ENCODE peak calls at places on chromosomes 11 and 22, in five cellular contexts. M is AG04450, J is left lung, U is right lobe of liver, Q is dorsolateral prefrontal cortex. R is an unnamed sample.

GRCh38 chr11:94870422-94870821 is 102.3 kb downstream of the AMOTL1 start:
- DNase-seq in M (no peak), J (no peak), U (no peak), Q (no peak), R (no peak)

GRCh38 chr22:48979482-48979881 is 848.2 kb downstream of the BRD1 start:
- DNase-seq in M (no peak), J (no peak), U (no peak), Q (no peak), R (no peak)

GRCh38 chr11:472816-473215 is 22.7 kb downstream of the PTDSS2 start:
- DNase-seq in M (no peak), J (peak; percentile 69), U (no peak), Q (no peak), R (no peak)

GRCh38 chr11:693415-693831 is 1.6 kb downstream of the DEAF1 start:
- DNase-seq in M (no peak), J (no peak), U (no peak), Q (no peak), R (no peak)

GRCh38 chr22:24760708-24761306 is 13.7 kb downstream of the PIWIL3 start:
- DNase-seq in M (no peak), J (no peak), U (no peak), Q (no peak), R (no peak)

GRCh38 chr11:69002101-69002742 is 10.8 kb downstream of the MRGPRF start:
- DNase-seq in M (no peak), J (peak; percentile 41), U (no peak), Q (no peak), R (no peak)

GRCh38 chr11:14386895-14387480 is 28.0 kb upstream of the RRAS2 start:
- DNase-seq in M (no peak), J (no peak), U (no peak), Q (peak; percentile 87), R (no peak)

GRCh38 chr22:26585104-26585790 is 4.7 kb downstream of the TPST2 start:
- DNase-seq in M (no peak), J (peak; percentile 83), U (peak; percentile 75), Q (no peak), R (no peak)

GRCh38 chr22:49858827-49859226 is 5.2 kb downstream of the ZBED4 start:
- DNase-seq in M (no peak), J (no peak), U (no peak), Q (no peak), R (no peak)

GRCh38 chr22:50524664-50525103 is 714 bp downstream of the SCO2 start:
- DNase-seq in M (no peak), J (no peak), U (no peak), Q (no peak), R (no peak)

GRCh38 chr11:69643646-69644045 is 2.7 kb downstream of the CCND1 start:
- DNase-seq in M (no peak), J (no peak), U (peak; percentile 27), Q (no peak), R (no peak)

GRCh38 chr11:61626580-61627380 is 45.9 kb upstream of the SYT7 start:
- DNase-seq in M (no peak), J (no peak), U (no peak), Q (no peak), R (no peak)

GRCh38 chr11:445765-446588 is 4.1 kb upstream of the PTDSS2 start:
- DNase-seq in M (no peak), J (peak; percentile 65), U (no peak), Q (no peak), R (no peak)

GRCh38 chr11:115052601-115053000 is 374.3 kb downstream of the NXPE2 start:
- DNase-seq in M (no peak), J (no peak), U (no peak), Q (no peak), R (no peak)

GRCh38 chr22:38106814-38107578 is 3.5 kb downstream of the BAIAP2L2 start:
- DNase-seq in M (no peak), J (no peak), U (no peak), Q (no peak), R (no peak)

GRCh38 chr22:36548606-36549005 is 19.6 kb upstream of the EIF3D start:
- DNase-seq in M (no peak), J (no peak), U (no peak), Q (no peak), R (no peak)

GRCh38 chr11:503179-503981 is 3.7 kb downstream of the RNH1 start:
- DNase-seq in M (no peak), J (peak; percentile 88), U (peak; percentile 62), Q (peak; percentile 91), R (no peak)

GRCh38 chr22:43546186-43546585 is 134.4 kb downstream of the MPPED1 start:
- DNase-seq in M (no peak), J (no peak), U (no peak), Q (no peak), R (no peak)
- H3K27ac ChIP-seq in M (no peak overlapping the region), J (no peak overlapping the region), U (no peak overlapping the region), Q (no peak overlapping the region), R (no peak overlapping the region)

GRCh38 chr11:102268985-102269470 is 48.3 kb upstream of the BIRC3 start:
- DNase-seq in M (no peak), J (no peak), U (no peak), Q (no peak), R (no peak)

GRCh38 chr11:102263604-102264003 is 53.7 kb upstream of the BIRC3 start:
- DNase-seq in M (no peak), J (no peak), U (no peak), Q (no peak), R (no peak)

GRCh38 chr11:102268083-102268984 is 49.0 kb upstream of the BIRC3 start:
- DNase-seq in M (no peak), J (peak; percentile 93), U (peak; percentile 92), Q (no peak), R (peak; percentile 96)

GRCh38 chr11:102267602-102268001 is 49.7 kb upstream of the BIRC3 start:
- DNase-seq in M (no peak), J (no peak), U (no peak), Q (no peak), R (no peak)

GRCh38 chr11:102266111-102266510 is 51.2 kb upstream of the BIRC3 start:
- DNase-seq in M (no peak), J (no peak), U (no peak), Q (no peak), R (no peak)
- H3K27ac ChIP-seq in M (no peak overlapping the region), J (no peak overlapping the region), U (no peak overlapping the region), Q (no peak overlapping the region), R (no peak overlapping the region)

DNA sequence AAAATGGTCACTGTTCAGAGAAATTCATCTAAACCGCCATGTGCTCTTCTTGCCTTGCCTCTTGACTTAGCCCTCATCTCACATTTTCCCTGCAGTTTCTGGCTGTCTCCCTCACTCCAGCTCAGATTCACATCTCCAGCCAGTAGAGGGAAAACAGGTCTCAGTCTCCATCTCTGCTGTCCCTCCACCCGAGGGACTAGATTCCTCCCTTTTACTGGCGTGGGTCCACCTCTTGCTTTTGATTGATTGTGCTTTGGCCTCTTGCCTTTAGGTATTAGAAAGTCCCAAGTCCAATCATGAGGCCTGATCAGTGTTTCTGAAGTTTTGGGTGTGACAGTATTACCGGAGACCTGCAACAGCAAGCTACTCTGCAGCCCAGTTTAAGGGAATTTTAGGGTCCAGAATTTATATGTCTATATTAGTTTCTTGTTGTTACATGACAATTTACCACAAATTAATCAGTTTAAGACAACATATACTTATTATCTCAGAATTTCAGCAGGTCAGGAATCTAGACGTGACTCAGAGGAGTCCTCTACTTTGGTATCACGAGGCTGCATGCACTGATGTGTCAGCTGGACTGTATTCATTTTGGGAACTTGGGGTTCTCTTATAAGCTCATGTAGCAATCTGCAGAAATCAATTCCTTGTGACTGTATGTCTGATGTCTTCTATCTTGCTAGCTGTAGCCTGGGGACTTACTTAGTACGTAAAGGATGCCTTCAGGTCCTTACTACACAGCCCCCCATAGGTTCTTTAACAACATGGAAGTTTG is 805.2 kb upstream of the CCDC90B start:
- DNase-seq in M (no peak), J (no peak), U (peak; percentile 20), Q (peak; percentile 33), R (no peak)
- H3K27ac ChIP-seq in M (no peak overlapping the region), J (no peak overlapping the region), U (peak overlapping the region; percentile 17), Q (peak overlapping the region; percentile 87), R (no peak overlapping the region)

GRCh38 chr11:26905368-26905767 is 88.5 kb upstream of the FIBIN start:
- DNase-seq in M (no peak), J (no peak), U (no peak), Q (no peak), R (no peak)

GRCh38 chr11:26910192-26910591 is 83.7 kb upstream of the FIBIN start:
- DNase-seq in M (no peak), J (no peak), U (no peak), Q (no peak), R (no peak)

GRCh38 chr11:26904114-26904513 is 89.8 kb upstream of the FIBIN start:
- DNase-seq in M (no peak), J (no peak), U (no peak), Q (no peak), R (no peak)

GRCh38 chr11:26904801-26905200 is 89.1 kb upstream of the FIBIN start:
- DNase-seq in M (no peak), J (no peak), U (no peak), Q (no peak), R (no peak)

DNA sequence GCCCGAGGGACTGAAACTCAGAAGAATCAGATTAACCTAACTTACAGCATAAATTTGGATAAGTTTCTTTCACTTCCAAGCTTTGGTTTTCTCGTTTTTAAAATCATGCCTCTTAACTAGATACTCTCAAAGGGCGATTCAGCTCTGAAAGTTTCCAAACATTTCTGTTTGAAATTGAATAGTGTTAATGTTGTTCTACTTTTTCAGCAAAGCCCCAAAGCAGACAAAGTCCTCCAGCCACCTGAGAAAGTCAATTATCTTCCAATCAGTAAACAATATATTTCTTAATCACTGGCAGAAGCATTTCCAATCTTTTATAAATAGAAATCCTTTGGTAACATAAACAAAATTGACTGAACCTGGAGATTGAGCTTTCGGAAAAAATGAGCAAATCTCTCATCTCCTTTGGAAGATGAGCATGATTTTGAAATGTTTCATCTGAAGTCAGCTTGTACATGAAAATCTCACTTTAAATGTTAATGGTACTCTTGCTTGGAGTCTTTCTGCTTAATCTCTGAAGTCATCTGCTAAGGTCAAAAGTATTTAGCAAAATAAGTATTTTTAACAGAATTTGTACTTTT is 84.4 kb upstream of the FIBIN start:
- DNase-seq in M (no peak), J (no peak), U (no peak), Q (no peak), R (no peak)
- H3K27ac ChIP-seq in M (no peak overlapping the region), J (no peak overlapping the region), U (peak overlapping the region; percentile 49), Q (no peak overlapping the region), R (no peak overlapping the region)

DNA sequence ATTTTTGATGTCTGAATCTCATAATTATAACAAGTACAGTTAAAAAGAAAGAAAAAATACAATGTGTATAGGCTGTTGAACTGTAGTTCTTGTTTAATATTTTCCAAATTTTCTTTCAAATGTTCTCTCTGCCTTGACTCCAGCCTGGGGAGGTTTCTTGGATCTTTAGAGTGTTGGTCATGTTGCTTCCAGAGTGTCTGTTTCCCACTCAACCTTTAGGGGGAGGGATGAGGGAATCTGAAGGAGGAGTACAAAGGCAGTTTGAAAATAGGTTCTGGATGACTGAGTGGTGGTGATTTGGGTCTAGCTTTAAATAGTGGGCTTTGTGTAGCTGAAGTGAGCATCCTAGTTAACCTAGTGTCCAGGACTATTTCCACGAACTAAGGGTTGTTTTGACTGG is 2.0 kb downstream of the CTNND1 start:
- DNase-seq in M (no peak), J (no peak), U (no peak), Q (no peak), R (no peak)
- H3K27ac ChIP-seq in M (no peak overlapping the region), J (peak overlapping the region; percentile 88), U (peak overlapping the region; percentile 98), Q (peak overlapping the region; percentile 90), R (peak overlapping the region; percentile 85)

DNA sequence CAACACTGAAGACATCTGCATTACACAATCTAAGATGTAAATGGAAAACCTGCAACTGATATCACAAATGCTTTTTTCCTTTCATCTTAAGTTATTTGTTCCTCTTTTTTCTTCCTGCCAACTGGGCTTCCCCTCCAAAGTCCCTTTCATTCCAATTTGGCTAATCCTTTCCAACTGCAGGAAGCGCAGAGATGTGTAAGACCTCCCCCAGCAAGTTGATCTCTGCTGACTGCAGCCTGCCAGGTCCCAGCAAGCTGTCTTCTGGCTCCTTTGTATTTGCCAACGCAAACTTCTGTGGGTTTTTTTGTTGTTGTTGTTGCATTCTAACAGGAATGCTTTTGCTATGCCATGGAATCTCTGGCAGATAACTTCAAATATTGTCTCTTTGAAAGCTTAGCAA is 38.5 kb upstream of the LRRC4C start:
- DNase-seq in M (no peak), J (no peak), U (no peak), Q (no peak), R (no peak)
- H3K27ac ChIP-seq in M (no peak overlapping the region), J (no peak overlapping the region), U (no peak overlapping the region), Q (no peak overlapping the region), R (no peak overlapping the region)